ENCODE peak calls at places on chromosomes 2 and 18, in nine cellular contexts. M is mesothelial cell of epicardium, U is NB4, X is NCI-H2171 treated with DMSO at 0.1 percent for 48 hours, I is trophoblast cell, K is MCF 10A, W is memory B cell, N is tibial nerve, F is WTC11. H is an unnamed sample.

GRCh38 chr2:172513524-172513900 is 42.4 kb upstream of the PDK1 start:
- DNase-seq in F (no peak), I (no peak), N (no peak), W (no peak), M (no peak), X (no peak), K (no peak), U (peak), H (no peak)

GRCh38 chr2:28322456-28322855 is 70.2 kb upstream of the FOSL2 start:
- DNase-seq in M (no peak), W (no peak), F (no peak), U (no peak), X (no peak), K (no peak), N (no peak), I (no peak), H (no peak)

GRCh38 chr2:173122936-173123335 is 47.3 kb downstream of the MAP3K20 start:
- DNase-seq in X (no peak), W (no peak), N (no peak), F (no peak), I (no peak), M (no peak), U (no peak), K (no peak), H (no peak)

GRCh38 chr18:54247488-54248175 is 21.7 kb upstream of the POLI start:
- DNase-seq in K (no peak), W (no peak), N (no peak), I (peak), X (peak), F (no peak), M (no peak), U (no peak), H (no peak)

GRCh38 chr2:239267411-239267941 is 133.3 kb downstream of the HDAC4 start:
- DNase-seq in U (peak), K (peak), X (no peak), I (peak), N (peak), F (no peak), W (peak), M (no peak), H (no peak)

GRCh38 chr2:38407111-38407682 is 30.1 kb upstream of the ATL2 start:
- DNase-seq in W (no peak), I (no peak), N (peak), M (no peak), U (peak), K (no peak), X (no peak), F (no peak), H (no peak)

GRCh38 chr18:76817888-76818611 is 4.3 kb upstream of the ZNF236 start:
- DNase-seq in F (no peak), M (no peak), X (no peak), K (no peak), I (no peak), U (no peak), N (no peak), W (no peak), H (no peak)

GRCh38 chr2:19863303-19864041 is 38.3 kb downstream of the TTC32 start:
- DNase-seq in U (peak), N (peak), K (peak), M (peak), X (peak), W (peak), I (peak), F (peak), H (no peak)

GRCh38 chr18:3323900-3324299 is 62.0 kb downstream of the MYL12B start:
- DNase-seq in M (no peak), X (no peak), N (no peak), I (no peak), W (no peak), U (peak), K (peak), F (no peak), H (no peak)